ENCODE peak calls at places on chromosomes 6 and 20, in five cellular contexts. O is MM.1S; K is hypothalamus; B is stimulated activated naive B cell treated with anti-CD40 and anti-IgM and Interleukin-4, amounts not matched to agents 10 μg/mL and 1 μg/mL and 100 μg/mL, for 72 hours; S is astrocyte of the cerebellum. I is an unnamed sample.

GRCh38 chr6:16228709-16229665 is 9.4 kb upstream of the GMPR start:
- DNase-seq in K (no peak), B (no peak), S (no peak), O (no peak), I (no peak)

GRCh38 chr6:48615041-48615440 is 504.0 kb upstream of the PTCHD4 start:
- DNase-seq in K (no peak), O (no peak), B (no peak), S (no peak), I (no peak)

GRCh38 chr6:42197574-42198362 is 3.0 kb upstream of the GUCA1B start:
- DNase-seq in O (no peak), K (no peak), S (no peak), B (no peak), I (no peak)

GRCh38 chr20:60787264-60787663 is 464.8 kb upstream of the CDH4 start:
- DNase-seq in O (no peak), S (no peak), K (no peak), B (no peak), I (no peak)

GRCh38 chr6:884570-884969 is 191.6 kb upstream of the EXOC2 start:
- DNase-seq in B (no peak), S (no peak), K (no peak), O (no peak), I (no peak)

GRCh38 chr6:63882208-63882607 is 246.6 kb downstream of the PHF3 start:
- DNase-seq in B (no peak), O (no peak), K (no peak), S (no peak), I (no peak)

GRCh38 chr6:148521586-148521985 is 178.9 kb downstream of the SASH1 start:
- DNase-seq in S (no peak), B (no peak), O (no peak), K (no peak), I (no peak)

GRCh38 chr6:117142145-117142544 is 123.2 kb upstream of the VGLL2 start:
- DNase-seq in K (no peak), B (no peak), S (no peak), O (no peak), I (no peak)

GRCh38 chr20:43917380-43917779 is 2.7 kb downstream of the TOX2 start:
- DNase-seq in S (no peak), K (no peak), B (no peak), O (no peak), I (no peak)

GRCh38 chr6:21666788-21667681 is 73.5 kb downstream of the SOX4 start:
- DNase-seq in K (no peak), O (no peak), S (no peak), B (no peak), I (no peak)

GRCh38 chr6:166308769-166309589 is 787 bp upstream of the PRR18 start:
- DNase-seq in O (no peak), K (peak), B (no peak), S (no peak), I (no peak)

GRCh38 chr20:12201289-12201991 is 283.7 kb downstream of the BTBD3 start:
- DNase-seq in S (peak), B (no peak), K (no peak), O (no peak), I (no peak)